ENCODE peak calls at places on chromosomes 4 and X, in six cellular contexts. F is psoas muscle, D is tibial nerve, T is adrenal gland, W is neural progenitor cell, R is left ventricle myocardium inferior. A is an unnamed sample. For H3K36me3, the result is how much of the 10 kb centered on the place peaks cover.

GRCh38 chr4:2406920-2407319 is 11.5 kb downstream of the ZFYVE28 start:
- DNase-seq in F (no peak), D (no peak), T (no peak), W (no peak), R (no peak), A (no peak)

GRCh38 chrX:124406294-124407013 is 60.1 kb downstream of the SH2D1A start:
- DNase-seq in F (no peak), D (peak), T (peak), W (peak), R (no peak), A (peak)

GRCh38 chr4:154958621-154959358 is 177.7 kb downstream of the RBM46 start:
- DNase-seq in F (peak), D (peak), T (peak), W (no peak), R (peak), A (peak)

GRCh38 chr4:79682801-79683217 is 274.8 kb upstream of the GK2 start:
- DNase-seq in F (peak), D (no peak), T (no peak), W (peak), R (peak), A (no peak)

GRCh38 chrX:100677616-100678181 is 33.7 kb downstream of the SRPX2 start:
- DNase-seq in F (no peak), D (no peak), T (no peak), W (no peak), R (no peak), A (peak)

GRCh38 chrX:149453030-149453429 is 52.1 kb downstream of the IDS start:
- DNase-seq in F (no peak), D (no peak), T (no peak), W (no peak), R (no peak), A (no peak)

GRCh38 chr4:30770049-30770549 is 49.9 kb downstream of the PCDH7 start:
- DNase-seq in F (no peak), D (no peak), T (no peak), W (no peak), R (no peak), A (no peak)

GRCh38 chrX:13476384-13476783 is 93.0 kb upstream of the EGFL6 start:
- DNase-seq in F (no peak), D (no peak), T (no peak), W (no peak), R (no peak), A (no peak)

GRCh38 chr4:103036169-103036568 is 16.7 kb upstream of the SLC9B1 start:
- DNase-seq in F (no peak), D (no peak), T (no peak), W (no peak), R (no peak), A (no peak)

GRCh38 chr4:650461-650860 is 23.6 kb downstream of the ATP5ME start:
- DNase-seq in F (no peak), D (no peak), T (no peak), W (no peak), R (no peak), A (no peak)

GRCh38 chr4:142406051-142406549 is 440.0 kb downstream of the INPP4B start:
- DNase-seq in F (no peak), D (no peak), T (no peak), W (no peak), R (no peak), A (no peak)

GRCh38 chr4:108971473-108971872 is 208.6 kb upstream of the ETNPPL start:
- DNase-seq in F (no peak), D (no peak), T (no peak), W (no peak), R (no peak), A (no peak)

GRCh38 chr4:108965031-108965430 is 202.2 kb upstream of the ETNPPL start:
- DNase-seq in F (no peak), D (no peak), T (no peak), W (no peak), R (no peak), A (no peak)

GRCh38 chr4:108963910-108964309 is 201.1 kb upstream of the ETNPPL start:
- DNase-seq in F (no peak), D (no peak), T (no peak), W (no peak), R (no peak), A (no peak)

GRCh38 chr4:108965472-108966076 is 202.7 kb upstream of the ETNPPL start:
- DNase-seq in F (no peak), D (no peak), T (no peak), W (no peak), R (no peak), A (no peak)
- H3K36me3 ChIP-seq in F (under half), D (under half), T (under half), W (under half), R (under half), A (under half)

GRCh38 chr4:184279496-184280082 is 61.9 kb upstream of the ENPP6 start:
- DNase-seq in F (no peak), D (peak), T (no peak), W (no peak), R (no peak), A (no peak)

GRCh38 chr4:184281231-184282139 is 63.8 kb upstream of the ENPP6 start:
- DNase-seq in F (no peak), D (peak), T (no peak), W (no peak), R (no peak), A (no peak)

GRCh38 chr4:184282251-184282713 is 64.6 kb upstream of the ENPP6 start:
- DNase-seq in F (no peak), D (peak), T (no peak), W (peak), R (no peak), A (no peak)

GRCh38 chr4:184280104-184280503 is 62.4 kb upstream of the ENPP6 start:
- DNase-seq in F (no peak), D (peak), T (no peak), W (no peak), R (no peak), A (no peak)

DNA sequence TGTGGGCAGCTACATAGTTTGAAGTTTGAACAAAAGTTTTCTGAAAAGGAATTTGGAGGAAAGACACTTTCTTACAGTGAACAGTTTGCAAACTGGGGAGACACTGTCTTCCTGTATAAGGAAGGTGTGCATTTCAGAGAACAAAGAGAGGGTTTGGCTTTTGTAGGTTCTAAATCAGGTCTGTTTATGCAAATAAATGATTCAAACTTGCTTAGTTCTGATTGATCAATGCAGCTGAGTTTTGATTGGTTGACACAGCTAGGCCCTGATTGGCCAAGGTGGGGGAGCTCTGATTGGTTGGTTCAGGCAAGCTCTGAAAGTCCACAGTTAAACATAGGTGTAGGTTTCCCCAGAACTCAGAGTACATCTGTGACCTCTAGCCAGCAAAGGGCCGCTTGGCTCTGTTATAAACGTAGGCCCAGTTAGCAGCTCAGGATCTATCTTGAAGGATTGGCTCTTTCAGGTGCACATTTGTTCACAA is 63.0 kb upstream of the ENPP6 start:
- DNase-seq in F (no peak), D (no peak), T (no peak), W (no peak), R (no peak), A (no peak)
- H3K27ac ChIP-seq in F (no peak), D (no peak), T (no peak), W (no peak), R (no peak), A (no peak)

DNA sequence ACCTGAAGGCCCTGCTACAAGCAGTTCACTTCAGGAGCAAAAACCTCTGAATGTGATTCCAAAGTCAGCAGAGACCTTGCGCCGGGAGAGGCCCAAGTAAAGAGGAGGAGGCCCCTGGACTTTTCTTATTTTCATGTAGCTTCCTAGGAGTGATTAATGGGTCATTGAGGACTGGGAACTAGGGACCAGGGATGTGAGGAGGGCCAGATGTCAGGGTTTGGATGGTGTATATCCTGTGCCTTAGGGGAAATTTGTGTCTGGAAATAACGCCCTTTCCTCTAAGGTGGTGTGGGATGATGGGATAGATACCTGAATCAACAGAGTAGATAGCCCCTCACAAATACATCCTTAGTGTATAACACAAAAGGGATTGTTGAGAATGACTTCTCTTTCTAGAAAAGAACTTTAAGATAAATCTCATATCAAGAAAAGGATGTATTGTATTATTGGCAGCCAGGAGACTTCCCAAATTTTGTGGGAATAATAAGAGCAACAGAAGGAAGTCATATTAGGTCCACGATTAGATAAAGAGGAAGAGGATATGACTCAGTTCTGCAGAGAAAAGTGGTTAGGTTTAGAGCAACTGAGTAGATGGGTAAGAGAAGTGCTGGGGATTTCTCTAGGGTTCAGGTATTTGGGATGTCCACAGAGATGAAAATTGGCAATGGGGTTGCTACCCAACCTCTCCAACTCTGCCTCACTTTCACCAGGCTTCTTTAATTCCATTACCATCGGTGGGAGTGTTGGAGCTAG is 1.1 kb downstream of the ITGB1BP2 start:
- DNase-seq in F (no peak), D (no peak), T (no peak), W (no peak), R (no peak), A (no peak)
- H3K36me3 ChIP-seq in F (under half), D (under half), T (under half), W (under half), R (under half), A (under half)

DNA sequence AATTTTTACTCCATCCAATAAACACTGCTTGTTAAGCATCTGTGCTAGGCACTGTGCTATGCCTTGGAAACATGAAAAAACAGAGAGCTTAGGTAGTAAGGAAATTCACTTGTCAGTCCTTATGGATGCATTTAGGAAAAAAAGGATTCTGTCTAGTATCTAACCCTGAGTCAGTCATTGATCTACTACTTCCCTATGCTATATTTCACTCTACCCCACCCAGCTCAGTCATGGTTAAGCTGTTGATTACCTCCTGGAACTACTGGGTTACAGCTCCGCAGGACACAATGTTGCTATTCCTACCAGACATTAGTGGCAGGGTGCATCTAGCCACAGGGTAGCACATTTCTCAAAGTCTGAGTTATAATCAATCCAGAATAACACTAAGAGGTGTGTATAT is 2.9 kb upstream of the USP53 start:
- DNase-seq in F (no peak), D (no peak), T (no peak), W (no peak), R (no peak), A (no peak)
- H3K27ac ChIP-seq in F (no peak), D (peak), T (peak), W (no peak), R (peak), A (no peak)

GRCh38 chrX:154516655-154517100 is 646 bp upstream of the FAM3A start:
- DNase-seq in F (no peak), D (peak), T (peak), W (peak), R (no peak), A (peak)
- H3K36me3 ChIP-seq in F (under half), D (under half), T (under half), W (under half), R (under half), A (under half)

DNA sequence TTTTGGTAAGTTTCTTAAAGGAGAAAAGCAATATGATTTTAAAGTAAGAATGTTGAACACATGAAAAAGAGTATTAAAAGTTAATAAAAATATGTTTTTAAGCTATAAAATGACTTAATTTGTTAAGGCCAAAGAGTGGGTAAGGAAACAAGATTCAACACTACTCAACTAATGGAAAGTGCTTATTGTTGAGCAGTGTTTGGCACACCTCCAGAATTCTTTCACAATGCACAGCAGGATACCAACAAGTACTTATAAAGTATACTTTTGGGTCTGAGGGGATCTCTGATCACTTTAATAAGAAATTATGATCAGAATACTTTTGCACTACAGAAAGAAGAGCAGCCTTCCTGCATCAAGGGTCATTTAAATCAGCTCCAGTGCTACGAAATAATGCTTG is 5.9 kb downstream of the LAMP2 start:
- DNase-seq in F (no peak), D (peak), T (no peak), W (no peak), R (no peak), A (peak)
- H3K27ac ChIP-seq in F (peak), D (no peak), T (no peak), W (no peak), R (no peak), A (no peak)

DNA sequence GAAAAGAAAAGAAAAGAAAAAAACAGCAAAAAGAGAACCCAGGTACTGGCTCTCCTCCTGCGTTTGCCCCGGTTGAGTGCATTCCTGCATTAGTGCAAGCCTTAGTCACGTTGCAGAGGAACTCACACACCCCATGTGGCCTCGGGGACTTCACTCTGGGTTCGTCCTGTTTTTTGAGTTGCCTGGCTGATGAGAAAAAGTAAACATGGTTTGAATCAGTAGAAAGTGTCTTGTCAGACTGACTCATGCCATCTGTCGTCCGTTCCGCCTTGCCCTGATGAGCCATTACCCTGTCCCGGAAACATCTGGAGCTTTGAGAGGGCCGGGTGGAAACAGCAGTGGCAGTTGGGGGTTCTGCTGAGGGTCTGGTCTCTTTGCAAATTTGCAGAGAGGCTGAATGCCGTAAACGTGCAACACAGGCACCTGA is 16.3 kb downstream of the CD99 start:
- DNase-seq in F (peak), D (peak), T (peak), W (peak), R (peak), A (peak)
- H3K36me3 ChIP-seq in F (under half), D (under half), T (under half), W (under half), R (under half), A (under half)